ENCODE peak calls at places on chromosome 11, in nine cellular contexts. One of them, this sample, is unnamed.

GRCh38 chr11:116387623-116388022 is 385.2 kb downstream of the BUD13 start:
- DNase-seq in heart left ventricle: no peak
- DNase-seq in HCT116: no peak
- DNase-seq in transverse colon: no peak
- DNase-seq in K562: no peak
- DNase-seq in suprapubic skin: no peak
- DNase-seq in A549: no peak
- DNase-seq in uterus: no peak
- DNase-seq in prostate gland: no peak
- DNase-seq in this sample: no peak

GRCh38 chr11:112727341-112727841 is 233.8 kb upstream of the NCAM1 start:
- DNase-seq in heart left ventricle: no peak
- DNase-seq in HCT116: no peak
- DNase-seq in transverse colon: no peak
- DNase-seq in K562: no peak
- DNase-seq in suprapubic skin: no peak
- DNase-seq in A549: no peak
- DNase-seq in uterus: peak
- DNase-seq in prostate gland: no peak
- DNase-seq in this sample: no peak

GRCh38 chr11:65662802-65663633 is at the start of gene RELA:
- DNase-seq in heart left ventricle: peak
- DNase-seq in HCT116: peak
- DNase-seq in transverse colon: peak
- DNase-seq in K562: peak
- DNase-seq in suprapubic skin: peak
- DNase-seq in A549: peak
- DNase-seq in uterus: peak
- DNase-seq in prostate gland: peak
- DNase-seq in this sample: peak

GRCh38 chr11:88695701-88696414 is 358.3 kb upstream of the CTSC start:
- DNase-seq in heart left ventricle: no peak
- DNase-seq in HCT116: no peak
- DNase-seq in transverse colon: no peak
- DNase-seq in K562: no peak
- DNase-seq in suprapubic skin: no peak
- DNase-seq in A549: no peak
- DNase-seq in uterus: peak
- DNase-seq in prostate gland: no peak
- DNase-seq in this sample: no peak

GRCh38 chr11:71140206-71140919 is 112.0 kb downstream of the SHANK2 start:
- DNase-seq in heart left ventricle: no peak
- DNase-seq in HCT116: no peak
- DNase-seq in transverse colon: no peak
- DNase-seq in K562: no peak
- DNase-seq in suprapubic skin: no peak
- DNase-seq in A549: no peak
- DNase-seq in uterus: no peak
- DNase-seq in prostate gland: no peak
- DNase-seq in this sample: no peak

GRCh38 chr11:22472306-22472705 is 134.1 kb downstream of the SLC17A6 start:
- DNase-seq in heart left ventricle: no peak
- DNase-seq in HCT116: no peak
- DNase-seq in transverse colon: no peak
- DNase-seq in K562: no peak
- DNase-seq in suprapubic skin: no peak
- DNase-seq in A549: no peak
- DNase-seq in uterus: no peak
- DNase-seq in prostate gland: no peak
- DNase-seq in this sample: no peak

GRCh38 chr11:27558401-27558800 is 51.8 kb upstream of the LIN7C start:
- DNase-seq in heart left ventricle: no peak
- DNase-seq in HCT116: no peak
- DNase-seq in transverse colon: no peak
- DNase-seq in K562: no peak
- DNase-seq in suprapubic skin: no peak
- DNase-seq in A549: no peak
- DNase-seq in uterus: no peak
- DNase-seq in prostate gland: no peak
- DNase-seq in this sample: no peak

GRCh38 chr11:19326499-19326898 is 85.8 kb upstream of the E2F8 start:
- DNase-seq in heart left ventricle: no peak
- DNase-seq in HCT116: no peak
- DNase-seq in transverse colon: no peak
- DNase-seq in K562: no peak
- DNase-seq in suprapubic skin: no peak
- DNase-seq in A549: peak
- DNase-seq in uterus: no peak
- DNase-seq in prostate gland: no peak
- DNase-seq in this sample: no peak

GRCh38 chr11:79054636-79055035 is 386.2 kb downstream of the TENM4 start:
- DNase-seq in heart left ventricle: no peak
- DNase-seq in HCT116: no peak
- DNase-seq in transverse colon: no peak
- DNase-seq in K562: no peak
- DNase-seq in suprapubic skin: no peak
- DNase-seq in A549: no peak
- DNase-seq in uterus: no peak
- DNase-seq in prostate gland: no peak
- DNase-seq in this sample: no peak

GRCh38 chr11:50298182-50298988 is 265.7 kb downstream of the OR4C45 start:
- DNase-seq in heart left ventricle: no peak
- DNase-seq in HCT116: no peak
- DNase-seq in transverse colon: no peak
- DNase-seq in K562: peak
- DNase-seq in suprapubic skin: no peak
- DNase-seq in A549: no peak
- DNase-seq in uterus: no peak
- DNase-seq in prostate gland: no peak
- DNase-seq in this sample: no peak

GRCh38 chr11:130583866-130584265 is 135.4 kb downstream of the ADAMTS15 start:
- DNase-seq in heart left ventricle: no peak
- DNase-seq in HCT116: no peak
- DNase-seq in transverse colon: no peak
- DNase-seq in K562: no peak
- DNase-seq in suprapubic skin: no peak
- DNase-seq in A549: no peak
- DNase-seq in uterus: no peak
- DNase-seq in prostate gland: no peak
- DNase-seq in this sample: no peak

GRCh38 chr11:5476184-5476819 is 12.2 kb upstream of the OR52D1 start:
- DNase-seq in heart left ventricle: peak
- DNase-seq in HCT116: peak
- DNase-seq in transverse colon: peak
- DNase-seq in K562: peak
- DNase-seq in suprapubic skin: no peak
- DNase-seq in A549: peak
- DNase-seq in uterus: no peak
- DNase-seq in prostate gland: peak
- DNase-seq in this sample: no peak

GRCh38 chr11:68146010-68146540 is 24.9 kb upstream of the CHKA start:
- DNase-seq in heart left ventricle: peak
- DNase-seq in HCT116: no peak
- DNase-seq in transverse colon: peak
- DNase-seq in K562: no peak
- DNase-seq in suprapubic skin: peak
- DNase-seq in A549: peak
- DNase-seq in uterus: peak
- DNase-seq in prostate gland: peak
- DNase-seq in this sample: no peak
- TF ChIP-seq POLR2A in heart left ventricle: no peak
- TF ChIP-seq POLR2A in HCT116: no peak
- TF ChIP-seq POLR2A in transverse colon: peak
- TF ChIP-seq POLR2A in K562: no peak
- TF ChIP-seq POLR2A in suprapubic skin: no peak
- TF ChIP-seq POLR2A in A549: no peak
- TF ChIP-seq POLR2A in uterus: no peak
- TF ChIP-seq POLR2A in prostate gland: peak
- TF ChIP-seq POLR2A in this sample: no peak

GRCh38 chr11:693887-694562 is 997 bp downstream of the DEAF1 start:
- DNase-seq in heart left ventricle: no peak
- DNase-seq in HCT116: no peak
- DNase-seq in transverse colon: peak
- DNase-seq in K562: no peak
- DNase-seq in suprapubic skin: peak
- DNase-seq in A549: no peak
- DNase-seq in uterus: peak
- DNase-seq in prostate gland: no peak
- DNase-seq in this sample: no peak

GRCh38 chr11:695606-696381 is at the start of gene TMEM80:
- DNase-seq in heart left ventricle: peak
- DNase-seq in HCT116: peak
- DNase-seq in transverse colon: peak
- DNase-seq in K562: peak
- DNase-seq in suprapubic skin: peak
- DNase-seq in A549: peak
- DNase-seq in uterus: peak
- DNase-seq in prostate gland: peak
- DNase-seq in this sample: peak

GRCh38 chr11:695332-695605 is 247 bp upstream of the DEAF1 start:
- DNase-seq in heart left ventricle: no peak
- DNase-seq in HCT116: no peak
- DNase-seq in transverse colon: no peak
- DNase-seq in K562: no peak
- DNase-seq in suprapubic skin: no peak
- DNase-seq in A549: no peak
- DNase-seq in uterus: no peak
- DNase-seq in prostate gland: no peak
- DNase-seq in this sample: no peak

GRCh38 chr11:693415-693831 is 1.6 kb downstream of the DEAF1 start:
- DNase-seq in heart left ventricle: no peak
- DNase-seq in HCT116: no peak
- DNase-seq in transverse colon: no peak
- DNase-seq in K562: no peak
- DNase-seq in suprapubic skin: peak
- DNase-seq in A549: no peak
- DNase-seq in uterus: no peak
- DNase-seq in prostate gland: no peak
- DNase-seq in this sample: no peak

GRCh38 chr11:694563-695331 is at the start of gene DEAF1:
- DNase-seq in heart left ventricle: peak
- DNase-seq in HCT116: peak
- DNase-seq in transverse colon: peak
- DNase-seq in K562: peak
- DNase-seq in suprapubic skin: peak
- DNase-seq in A549: peak
- DNase-seq in uterus: peak
- DNase-seq in prostate gland: peak
- DNase-seq in this sample: peak
- H3K4me3 ChIP-seq in heart left ventricle: peak
- H3K4me3 ChIP-seq in HCT116: peak
- H3K4me3 ChIP-seq in transverse colon: peak
- H3K4me3 ChIP-seq in K562: peak
- H3K4me3 ChIP-seq in suprapubic skin: peak
- H3K4me3 ChIP-seq in A549: peak
- H3K4me3 ChIP-seq in uterus: peak
- H3K4me3 ChIP-seq in prostate gland: peak
- H3K4me3 ChIP-seq in this sample: peak

DNA sequence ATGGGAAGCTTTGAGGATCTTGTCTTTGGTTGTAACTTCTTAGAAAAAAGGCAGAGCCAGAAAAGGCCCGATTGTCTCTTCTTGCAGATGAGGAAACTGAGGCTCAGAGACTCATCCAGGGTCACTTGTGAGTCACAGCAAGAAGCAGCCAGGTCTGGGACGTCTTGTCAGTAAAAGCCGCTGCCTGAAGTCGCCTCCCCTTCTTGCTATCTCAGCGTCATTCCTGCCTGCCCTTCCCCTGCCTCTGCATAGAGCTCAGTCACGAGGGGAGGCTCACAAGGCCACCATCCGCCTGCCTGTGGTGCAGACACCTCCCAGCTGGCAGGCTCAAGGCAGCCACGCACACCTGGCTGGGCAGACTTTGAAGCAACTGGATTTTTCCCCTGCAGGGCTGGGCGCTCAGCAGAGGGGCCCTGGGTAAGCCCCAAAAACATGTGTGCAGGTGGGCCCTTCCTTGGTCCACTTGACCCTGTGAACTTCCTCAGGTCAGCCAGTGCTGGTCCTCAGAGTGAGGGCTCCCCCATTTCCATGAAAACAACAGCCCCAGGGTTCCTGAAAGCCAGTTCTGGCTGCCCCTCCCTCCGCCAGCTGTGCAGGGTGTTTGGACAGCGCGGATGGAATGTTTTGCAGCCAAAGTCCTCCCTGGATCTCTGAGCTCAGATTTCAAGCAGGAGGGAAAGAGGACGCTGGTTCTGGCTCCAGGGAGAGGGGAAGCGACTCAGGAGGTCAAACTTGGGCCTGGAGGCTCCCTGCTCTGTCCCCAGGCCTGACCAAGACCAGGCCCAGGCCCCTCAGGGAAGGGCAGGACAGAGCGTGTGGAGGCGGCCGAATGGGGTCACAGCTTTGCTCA is 6.0 kb upstream of the RAB3IL1 start:
- DNase-seq in heart left ventricle: peak
- DNase-seq in HCT116: no peak
- DNase-seq in transverse colon: peak
- DNase-seq in K562: peak
- DNase-seq in suprapubic skin: peak
- DNase-seq in A549: no peak
- DNase-seq in uterus: peak
- DNase-seq in prostate gland: no peak
- DNase-seq in this sample: peak
- TF ChIP-seq POLR2A in heart left ventricle: no peak
- TF ChIP-seq POLR2A in HCT116: no peak
- TF ChIP-seq POLR2A in transverse colon: no peak
- TF ChIP-seq POLR2A in K562: no peak
- TF ChIP-seq POLR2A in suprapubic skin: peak
- TF ChIP-seq POLR2A in A549: no peak
- TF ChIP-seq POLR2A in uterus: no peak
- TF ChIP-seq POLR2A in prostate gland: no peak
- TF ChIP-seq POLR2A in this sample: no peak

GRCh38 chr11:110856340-110856739 is 144.1 kb upstream of the ARHGAP20 start:
- DNase-seq in heart left ventricle: no peak
- DNase-seq in HCT116: no peak
- DNase-seq in transverse colon: no peak
- DNase-seq in K562: no peak
- DNase-seq in suprapubic skin: no peak
- DNase-seq in A549: no peak
- DNase-seq in uterus: no peak
- DNase-seq in prostate gland: no peak
- DNase-seq in this sample: no peak

GRCh38 chr11:110858556-110858921 is 146.3 kb upstream of the ARHGAP20 start:
- DNase-seq in heart left ventricle: peak
- DNase-seq in HCT116: no peak
- DNase-seq in transverse colon: peak
- DNase-seq in K562: no peak
- DNase-seq in suprapubic skin: peak
- DNase-seq in A549: no peak
- DNase-seq in uterus: peak
- DNase-seq in prostate gland: no peak
- DNase-seq in this sample: no peak

GRCh38 chr11:110856993-110857812 is 145.0 kb upstream of the ARHGAP20 start:
- DNase-seq in heart left ventricle: no peak
- DNase-seq in HCT116: no peak
- DNase-seq in transverse colon: no peak
- DNase-seq in K562: no peak
- DNase-seq in suprapubic skin: no peak
- DNase-seq in A549: no peak
- DNase-seq in uterus: no peak
- DNase-seq in prostate gland: no peak
- DNase-seq in this sample: no peak

GRCh38 chr11:110859240-110859835 is 147.1 kb upstream of the ARHGAP20 start:
- DNase-seq in heart left ventricle: no peak
- DNase-seq in HCT116: no peak
- DNase-seq in transverse colon: no peak
- DNase-seq in K562: no peak
- DNase-seq in suprapubic skin: no peak
- DNase-seq in A549: no peak
- DNase-seq in uterus: no peak
- DNase-seq in prostate gland: no peak
- DNase-seq in this sample: no peak

GRCh38 chr11:110857885-110858555 is 145.8 kb upstream of the ARHGAP20 start:
- DNase-seq in heart left ventricle: no peak
- DNase-seq in HCT116: no peak
- DNase-seq in transverse colon: peak
- DNase-seq in K562: no peak
- DNase-seq in suprapubic skin: no peak
- DNase-seq in A549: no peak
- DNase-seq in uterus: peak
- DNase-seq in prostate gland: no peak
- DNase-seq in this sample: no peak
- H3K4me3 ChIP-seq in heart left ventricle: no peak
- H3K4me3 ChIP-seq in HCT116: no peak
- H3K4me3 ChIP-seq in transverse colon: no peak
- H3K4me3 ChIP-seq in K562: no peak
- H3K4me3 ChIP-seq in suprapubic skin: no peak
- H3K4me3 ChIP-seq in A549: no peak
- H3K4me3 ChIP-seq in uterus: no peak
- H3K4me3 ChIP-seq in prostate gland: no peak
- H3K4me3 ChIP-seq in this sample: no peak